ENCODE peak calls at places on chromosomes 12 and 14, in five cellular contexts. F, Q, W, G and V are unnamed samples.

GRCh38 chr12:31479516-31480210 is 111.3 kb downstream of the DENND5B start:
- DNase-seq in Q (no peak), G (no peak), W (no peak), F (no peak), V (no peak)

GRCh38 chr14:85909581-85909980 is 379.6 kb downstream of the FLRT2 start:
- DNase-seq in G (no peak), F (no peak), W (no peak), Q (no peak), V (no peak)

GRCh38 chr14:76784881-76785280 is 23.6 kb downstream of the VASH1 start:
- DNase-seq in W (peak; percentile 62), G (no peak), Q (peak; percentile 95), F (peak; percentile 82), V (peak; percentile 74)

GRCh38 chr12:82687020-82687951 is 580 bp downstream of the TMTC2 start:
- DNase-seq in G (peak; percentile 79), Q (peak; percentile 81), F (peak; percentile 87), W (peak; percentile 39), V (peak; percentile 35)

GRCh38 chr14:56390859-56391258 is 188.7 kb upstream of the TMEM260 start:
- DNase-seq in G (no peak), Q (peak; percentile 49), W (no peak), F (no peak), V (no peak)

GRCh38 chr14:71551291-71551955 is 380.8 kb upstream of the RGS6 start:
- DNase-seq in W (no peak), G (no peak), F (no peak), Q (no peak), V (no peak)

GRCh38 chr14:29042546-29042945 is 276.0 kb downstream of the FOXG1 start:
- DNase-seq in Q (no peak), W (no peak), G (no peak), F (no peak), V (no peak)

GRCh38 chr14:73746540-73747385 is 32.6 kb upstream of the PNMA1 start:
- DNase-seq in W (no peak), F (peak; percentile 67), G (no peak), Q (no peak), V (no peak)

GRCh38 chr12:48601013-48601756 is 31.3 kb upstream of the LALBA start:
- DNase-seq in G (no peak), W (no peak), Q (peak; percentile 80), F (no peak), V (no peak)

GRCh38 chr12:25806271-25806670 is 152.2 kb upstream of the RASSF8 start:
- DNase-seq in Q (no peak), F (no peak), G (no peak), W (no peak), V (no peak)

GRCh38 chr14:62710811-62711210 is 334.4 kb downstream of the KCNH5 start:
- DNase-seq in W (no peak), Q (no peak), F (no peak), G (no peak), V (no peak)

GRCh38 chr14:24389266-24389855 is 9.4 kb upstream of the NYNRIN start:
- DNase-seq in Q (no peak), F (no peak), W (no peak), G (no peak), V (no peak)

GRCh38 chr12:52338241-52338960 is 17.2 kb upstream of the KRT83 start:
- DNase-seq in Q (no peak), F (no peak), W (no peak), G (no peak), V (no peak)

GRCh38 chr14:102939820-102940561 is 17.5 kb downstream of the AMN start:
- DNase-seq in F (no peak), Q (no peak), G (no peak), W (no peak), V (no peak)

GRCh38 chr14:71932229-71932951 is at the start of gene RGS6:
- DNase-seq in W (no peak), Q (peak; percentile 92), G (no peak), F (no peak), V (peak; percentile 53)

GRCh38 chr14:33377596-33378390 is 439.1 kb downstream of the NPAS3 start:
- DNase-seq in W (no peak), Q (no peak), G (no peak), F (no peak), V (no peak)
- TF ChIP-seq POLR2AphosphoS5 in W (no peak), Q (no peak), G (no peak), F (no peak), V (no peak)

GRCh38 chr12:2183556-2184541 is 131.1 kb downstream of the CACNA1C start:
- DNase-seq in G (no peak), Q (peak; percentile 56), F (no peak), W (no peak), V (no peak)
- TF ChIP-seq POLR2AphosphoS5 in G (no peak), Q (no peak), F (no peak), W (no peak), V (no peak)

GRCh38 chr14:90514015-90514398 is 117.2 kb downstream of the CALM1 start:
- DNase-seq in F (no peak), Q (no peak), W (no peak), G (no peak), V (no peak)
- TF ChIP-seq POLR2AphosphoS5 in F (no peak), Q (no peak), W (no peak), G (no peak), V (no peak)

DNA sequence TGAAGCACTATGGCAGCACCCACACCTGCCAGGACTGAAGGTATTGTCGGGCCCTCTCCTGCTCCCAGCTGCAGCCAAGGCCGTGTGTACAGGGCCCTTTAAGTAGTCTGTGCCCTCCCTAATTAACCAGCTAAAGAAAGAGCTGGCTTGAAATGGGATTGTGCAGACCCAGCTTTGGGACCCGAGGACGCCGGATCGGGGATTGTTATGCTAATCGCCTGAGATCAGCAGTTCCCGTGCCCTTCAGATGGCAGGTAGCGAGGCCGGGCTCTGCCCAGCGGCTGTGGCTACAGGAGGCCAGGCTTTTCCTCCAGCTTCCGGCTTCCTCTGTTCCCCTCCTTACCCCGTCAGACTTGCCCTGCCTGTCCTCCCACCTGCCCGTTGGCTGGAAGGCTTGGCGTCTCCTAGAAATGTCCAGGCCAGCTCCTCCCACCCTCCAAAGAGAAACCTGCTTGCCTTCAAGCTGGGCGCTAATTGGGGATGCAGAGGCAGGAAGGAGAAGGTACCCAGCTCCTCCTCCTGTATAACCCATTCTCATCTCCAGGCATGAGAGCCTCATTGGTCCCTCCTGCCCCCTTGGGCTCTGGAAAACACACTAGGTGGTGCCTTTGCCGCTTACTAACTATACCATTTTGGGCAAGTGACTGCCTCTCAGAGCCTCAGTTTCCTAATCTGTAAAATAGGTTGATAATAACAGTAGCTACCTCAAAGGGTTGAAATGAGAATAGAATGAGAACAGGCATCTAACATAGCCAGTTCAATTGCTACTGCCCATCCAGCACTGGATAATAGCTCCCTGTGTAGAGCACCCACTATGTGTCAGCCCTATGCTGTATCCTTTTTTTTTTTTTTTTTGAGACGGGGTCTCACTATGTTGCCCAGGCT is 25.8 kb upstream of the MSI1 start:
- DNase-seq in G (no peak), F (no peak), Q (peak; percentile 94), W (no peak), V (no peak)
- TF ChIP-seq POLR2AphosphoS5 in G (no peak), F (no peak), Q (peak; percentile 48), W (no peak), V (no peak)

GRCh38 chr12:98485792-98486347 is 29.5 kb upstream of the TMPO start:
- DNase-seq in F (no peak), W (no peak), G (no peak), Q (no peak), V (no peak)

GRCh38 chr12:98492580-98493140 is 22.7 kb upstream of the TMPO start:
- DNase-seq in Q (peak; percentile 31), W (no peak), F (no peak), G (no peak), V (no peak)

GRCh38 chr12:98490491-98491453 is 24.6 kb upstream of the TMPO start:
- DNase-seq in W (peak; percentile 78), G (peak; percentile 92), Q (peak; percentile 96), F (peak; percentile 91), V (peak; percentile 62)
- TF ChIP-seq POLR2AphosphoS5 in W (no peak), G (no peak), Q (no peak), F (peak; percentile 74), V (no peak)

GRCh38 chr12:116259800-116260589 is 17.5 kb downstream of the MED13L start:
- DNase-seq in W (no peak), F (no peak), Q (no peak), G (no peak), V (no peak)
- TF ChIP-seq POLR2AphosphoS5 in W (no peak), F (no peak), Q (no peak), G (no peak), V (no peak)

DNA sequence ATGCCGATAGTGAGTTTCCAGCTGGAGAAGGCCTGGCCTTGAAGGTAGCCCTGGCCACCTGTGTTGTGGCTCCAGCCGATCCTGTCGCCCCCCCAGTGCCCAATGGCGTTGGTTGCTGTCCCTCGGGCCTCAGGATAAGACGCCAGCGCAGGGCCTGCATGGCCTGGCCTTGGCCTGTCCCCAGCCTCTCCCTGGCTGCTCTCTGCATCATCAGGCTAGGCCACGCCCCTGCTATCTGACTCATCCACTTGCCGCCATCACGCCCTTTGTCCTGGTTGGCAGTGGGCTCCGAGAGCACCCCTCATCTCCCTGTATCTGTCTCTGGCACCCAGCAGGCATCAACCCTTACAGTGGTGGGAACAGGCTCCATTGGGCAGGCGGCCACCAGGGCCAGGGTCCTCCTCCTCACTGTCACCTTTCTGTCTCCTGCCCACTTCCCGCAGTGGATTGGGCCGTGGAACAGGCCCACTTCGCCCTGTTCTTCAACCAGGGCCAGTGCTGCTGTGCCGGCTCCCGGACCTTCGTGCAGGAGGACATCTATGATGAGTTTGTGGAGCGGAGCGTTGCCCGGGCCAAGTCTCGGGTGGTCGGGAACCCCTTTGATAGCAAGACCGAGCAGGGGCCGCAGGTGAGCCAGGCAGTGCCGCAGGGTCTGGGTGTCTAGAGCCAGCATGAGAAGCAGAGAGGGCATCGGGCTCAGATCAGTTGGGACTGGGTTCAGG is 25.6 kb downstream of the ALDH2 start:
- DNase-seq in W (no peak), F (no peak), G (no peak), Q (no peak), V (no peak)
- TF ChIP-seq POLR2AphosphoS5 in W (no peak), F (no peak), G (no peak), Q (no peak), V (no peak)